ENCODE peak calls at places on chromosomes 7 and 10, in five cellular contexts. G, N, Q, D and J are unnamed samples.
A peak's percentile ranks its signal among the peaks of the same experiment; 100 is the strongest.

GRCh38 chr10:83425306-83425705 is 714.0 kb upstream of the GHITM start:
- DNase-seq in Q (no peak), G (no peak), D (no peak), N (no peak), J (no peak)

GRCh38 chr7:2959343-2959680 is 84.4 kb downstream of the CARD11 start:
- DNase-seq in Q (peak; percentile 35), G (no peak), N (no peak), D (no peak), J (peak; percentile 59)

GRCh38 chr7:111049971-111050680 is 40.8 kb upstream of the LRRN3 start:
- DNase-seq in N (no peak), G (no peak), Q (no peak), D (no peak), J (no peak)

GRCh38 chr10:78977761-78978305 is 90.9 kb upstream of the ZMIZ1 start:
- DNase-seq in Q (no peak), G (no peak), D (no peak), N (peak; percentile 67), J (no peak)

GRCh38 chr7:138755331-138755747 is 42.5 kb upstream of the TMEM213 start:
- DNase-seq in Q (no peak), G (no peak), N (no peak), D (no peak), J (no peak)

GRCh38 chr7:117186218-117186617 is 136.6 kb downstream of the WNT2 start:
- DNase-seq in D (no peak), G (no peak), Q (no peak), N (no peak), J (no peak)

GRCh38 chr7:155860840-155861479 is 48.7 kb upstream of the SHH start:
- DNase-seq in N (peak; percentile 53), G (no peak), D (peak; percentile 60), Q (no peak), J (peak; percentile 54)

GRCh38 chr10:127945335-127945734 is 38.4 kb downstream of the PTPRE start:
- DNase-seq in N (peak; percentile 52), Q (no peak), D (no peak), G (no peak), J (no peak)

GRCh38 chr10:96072673-96073072 is 29.3 kb downstream of the CCNJ start:
- DNase-seq in N (no peak), Q (no peak), D (no peak), G (no peak), J (no peak)

GRCh38 chr10:4046030-4046429 is 261.0 kb upstream of the KLF6 start:
- DNase-seq in Q (no peak), D (no peak), G (no peak), N (no peak), J (no peak)

GRCh38 chr7:134429481-134429880 is 29.4 kb downstream of the AKR1B1 start:
- DNase-seq in G (no peak), Q (no peak), D (no peak), N (no peak), J (no peak)

GRCh38 chr10:79411546-79412495 is 33.6 kb downstream of the ZCCHC24 start:
- DNase-seq in D (no peak), Q (no peak), N (no peak), G (no peak), J (no peak)

GRCh38 chr7:24141876-24142509 is 142.0 kb upstream of the NPY start:
- DNase-seq in D (no peak), N (no peak), Q (no peak), G (no peak), J (no peak)

GRCh38 chr7:19177269-19177668 is 32.0 kb upstream of the FERD3L start:
- DNase-seq in D (no peak), G (no peak), Q (no peak), N (no peak), J (no peak)

GRCh38 chr7:152513861-152514770 is 78.3 kb upstream of the KMT2C start:
- DNase-seq in D (no peak), Q (no peak), N (no peak), G (no peak), J (no peak)

GRCh38 chr7:143280160-143280559 is 4.6 kb upstream of the TMEM139 start:
- DNase-seq in N (no peak), G (no peak), Q (no peak), D (no peak), J (no peak)

GRCh38 chr10:14022954-14023353 is 307.8 kb downstream of the FRMD4A start:
- DNase-seq in N (no peak), G (no peak), D (no peak), Q (no peak), J (no peak)

GRCh38 chr10:132826524-132827422 is 40.8 kb upstream of the NKX6-2 start:
- DNase-seq in Q (no peak), N (no peak), G (no peak), D (no peak), J (peak; percentile 48)

GRCh38 chr10:122363722-122364463 is 10.6 kb upstream of the PLEKHA1 start:
- DNase-seq in N (no peak), Q (no peak), G (no peak), D (no peak), J (peak; percentile 56)

GRCh38 chr10:14396441-14397048 is 65.8 kb upstream of the FRMD4A start:
- DNase-seq in Q (no peak), D (no peak), N (no peak), G (no peak), J (no peak)

GRCh38 chr10:60920479-60920878 is 23.5 kb downstream of the RHOBTB1 start:
- DNase-seq in N (no peak), G (no peak), Q (no peak), D (no peak), J (no peak)

GRCh38 chr10:132907901-132908620 is 34.3 kb downstream of the CFAP46 start:
- DNase-seq in N (no peak), G (no peak), D (no peak), Q (no peak), J (no peak)

GRCh38 chr7:43385856-43386255 is 197.1 kb upstream of the STK17A start:
- DNase-seq in D (no peak), N (no peak), G (no peak), Q (no peak), J (no peak)

GRCh38 chr10:2982146-2982545 is 85.2 kb upstream of the PFKP start:
- DNase-seq in D (no peak), N (no peak), G (no peak), Q (no peak), J (no peak)

GRCh38 chr7:41118490-41118889 is 584.4 kb downstream of the INHBA start:
- DNase-seq in G (no peak), Q (no peak), N (no peak), D (no peak), J (no peak)

GRCh38 chr7:44151679-44152355 is 10.7 kb upstream of the MYL7 start:
- DNase-seq in Q (peak; percentile 24), D (no peak), N (no peak), G (no peak), J (no peak)

GRCh38 chr7:98802088-98802780 is 67.6 kb downstream of the TMEM130 start:
- DNase-seq in Q (no peak), G (peak; percentile 55), D (peak; percentile 38), N (peak; percentile 48), J (peak; percentile 79)

GRCh38 chr7:74236284-74236683 is 17.9 kb downstream of the RFC2 start:
- DNase-seq in Q (no peak), G (no peak), N (no peak), D (no peak), J (no peak)

GRCh38 chr10:26480909-26481703 is 43.0 kb downstream of the APBB1IP start:
- DNase-seq in N (peak; percentile 68), D (no peak), G (no peak), Q (no peak), J (no peak)
- TF ChIP-seq CTCF in N (no peak), D (no peak), G (no peak), Q (no peak), J (no peak)

GRCh38 chr10:48289652-48290238 is 15.2 kb upstream of the FRMPD2 start:
- DNase-seq in N (peak; percentile 56), Q (peak; percentile 51), G (peak; percentile 76), D (peak; percentile 50), J (no peak)
- TF ChIP-seq CTCF in N (peak; percentile 75), Q (peak; percentile 83), G (peak; percentile 82), D (peak; percentile 69), J (peak; percentile 33)

DNA sequence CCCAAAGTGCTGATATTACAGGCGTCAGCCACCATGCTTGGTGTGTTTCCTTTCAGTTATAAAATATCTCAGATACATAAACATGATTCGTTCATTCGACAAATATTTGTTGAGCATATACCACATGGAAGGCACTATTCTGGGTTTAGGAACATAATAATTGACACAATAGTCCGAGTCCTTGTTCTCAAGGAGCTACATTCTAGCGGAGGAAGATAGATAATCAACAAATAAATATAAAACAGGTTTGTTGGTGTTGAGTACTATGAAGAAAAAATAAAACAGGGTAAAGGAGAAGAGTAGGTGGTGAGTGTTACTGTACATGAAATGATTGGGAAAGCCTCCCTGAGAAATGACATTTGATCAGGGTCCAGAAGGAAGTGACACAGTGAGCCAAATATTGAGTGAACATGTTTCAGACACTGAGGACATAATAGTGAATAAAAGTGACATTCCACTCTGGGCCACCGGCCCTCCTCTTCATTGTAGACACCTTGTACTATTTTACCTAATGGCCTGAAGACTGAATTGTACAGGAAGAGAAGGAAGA is 6.9 kb upstream of the HILPDA start:
- DNase-seq in G (no peak), N (no peak), D (no peak), Q (no peak), J (no peak)
- TF ChIP-seq CTCF in G (no peak), N (no peak), D (no peak), Q (no peak), J (no peak)

GRCh38 chr10:42827201-42827600 is 44.6 kb downstream of the BMS1 start:
- DNase-seq in Q (no peak), N (no peak), G (peak; percentile 10), D (no peak), J (no peak)
- TF ChIP-seq CTCF in Q (no peak), N (no peak), G (peak; percentile 15), D (no peak), J (no peak)

GRCh38 chr7:14924398-14924797 is 21.8 kb upstream of the DGKB start:
- DNase-seq in G (no peak), N (no peak), D (no peak), Q (no peak), J (no peak)
- TF ChIP-seq CTCF in G (no peak), N (no peak), D (no peak), Q (no peak), J (no peak)

GRCh38 chr10:63724922-63725321 is 203.7 kb downstream of the REEP3 start:
- DNase-seq in D (no peak), N (no peak), Q (no peak), G (no peak), J (no peak)
- TF ChIP-seq CTCF in D (no peak), N (no peak), Q (no peak), G (no peak), J (no peak)

GRCh38 chr10:106571216-106571954 is 593.1 kb downstream of the SORCS1 start:
- DNase-seq in N (no peak), G (no peak), Q (no peak), D (no peak), J (no peak)
- TF ChIP-seq CTCF in N (peak; percentile 34), G (peak; percentile 52), Q (no peak), D (peak; percentile 16), J (no peak)